ENCODE peak calls at places on chromosomes 5 and 9, in eight cellular contexts. One of them, this sample, is unnamed.
A peak's percentile ranks its signal among the peaks of the same experiment; 100 is the strongest.

GRCh38 chr5:1751026-1751863 is 48.4 kb downstream of the MRPL36 start:
- DNase-seq in cerebellar cortex: no peak
- DNase-seq in GM10248: no peak
- DNase-seq in CD8-positive, alpha-beta T cell: no peak
- DNase-seq in Karpas-422: no peak
- DNase-seq in CD4-positive, alpha-beta T cell: no peak
- DNase-seq in iris pigment epithelial cell: no peak
- DNase-seq in anterior cingulate cortex: no peak
- DNase-seq in this sample: no peak

GRCh38 chr9:122015165-122015821 is 77.8 kb downstream of the TTLL11 start:
- DNase-seq in cerebellar cortex: peak; percentile 64
- DNase-seq in GM10248: no peak
- DNase-seq in CD8-positive, alpha-beta T cell: no peak
- DNase-seq in Karpas-422: no peak
- DNase-seq in CD4-positive, alpha-beta T cell: no peak
- DNase-seq in iris pigment epithelial cell: no peak
- DNase-seq in anterior cingulate cortex: no peak
- DNase-seq in this sample: no peak

GRCh38 chr5:40834391-40834848 is 602 bp downstream of the RPL37 start:
- DNase-seq in cerebellar cortex: peak; percentile 10
- DNase-seq in GM10248: no peak
- DNase-seq in CD8-positive, alpha-beta T cell: peak; percentile 62
- DNase-seq in Karpas-422: peak; percentile 62
- DNase-seq in CD4-positive, alpha-beta T cell: peak; percentile 8
- DNase-seq in iris pigment epithelial cell: peak; percentile 44
- DNase-seq in anterior cingulate cortex: no peak
- DNase-seq in this sample: peak; percentile 24

GRCh38 chr9:116208417-116209232 is 55.0 kb downstream of the PAPPA start:
- DNase-seq in cerebellar cortex: no peak
- DNase-seq in GM10248: no peak
- DNase-seq in CD8-positive, alpha-beta T cell: no peak
- DNase-seq in Karpas-422: no peak
- DNase-seq in CD4-positive, alpha-beta T cell: no peak
- DNase-seq in iris pigment epithelial cell: peak; percentile 66
- DNase-seq in anterior cingulate cortex: no peak
- DNase-seq in this sample: peak; percentile 68

GRCh38 chr5:66850354-66851075 is 254.3 kb downstream of the MAST4 start:
- DNase-seq in cerebellar cortex: no peak
- DNase-seq in GM10248: no peak
- DNase-seq in CD8-positive, alpha-beta T cell: no peak
- DNase-seq in Karpas-422: no peak
- DNase-seq in CD4-positive, alpha-beta T cell: no peak
- DNase-seq in iris pigment epithelial cell: peak; percentile 58
- DNase-seq in anterior cingulate cortex: no peak
- DNase-seq in this sample: no peak

GRCh38 chr9:82939451-82939850 is 123.5 kb downstream of the RASEF start:
- DNase-seq in cerebellar cortex: peak; percentile 47
- DNase-seq in GM10248: no peak
- DNase-seq in CD8-positive, alpha-beta T cell: no peak
- DNase-seq in Karpas-422: no peak
- DNase-seq in CD4-positive, alpha-beta T cell: no peak
- DNase-seq in iris pigment epithelial cell: no peak
- DNase-seq in anterior cingulate cortex: no peak
- DNase-seq in this sample: no peak

GRCh38 chr5:37664551-37664950 is 175.3 kb downstream of the GDNF start:
- DNase-seq in cerebellar cortex: peak; percentile 60
- DNase-seq in GM10248: no peak
- DNase-seq in CD8-positive, alpha-beta T cell: no peak
- DNase-seq in Karpas-422: no peak
- DNase-seq in CD4-positive, alpha-beta T cell: no peak
- DNase-seq in iris pigment epithelial cell: no peak
- DNase-seq in anterior cingulate cortex: no peak
- DNase-seq in this sample: no peak

GRCh38 chr5:128695791-128696520 is 157.9 kb upstream of the FBN2 start:
- DNase-seq in cerebellar cortex: no peak
- DNase-seq in GM10248: no peak
- DNase-seq in CD8-positive, alpha-beta T cell: no peak
- DNase-seq in Karpas-422: no peak
- DNase-seq in CD4-positive, alpha-beta T cell: no peak
- DNase-seq in iris pigment epithelial cell: peak; percentile 86
- DNase-seq in anterior cingulate cortex: no peak
- DNase-seq in this sample: no peak